ENCODE peak calls at places on chromosomes 2 and 18, in four cellular contexts. N is neural progenitor cell, A is foreskin fibroblast, H is choroid plexus epithelial cell. Q is an unnamed sample.

GRCh38 chr2:30230479-30230854 is 867 bp upstream of the LBH start:
- DNase-seq in N (peak), A (peak), H (peak), Q (no peak)

GRCh38 chr18:79782566-79783308 is 15.0 kb upstream of the KCNG2 start:
- DNase-seq in N (no peak), A (no peak), H (no peak), Q (no peak)

GRCh38 chr2:178863856-178864620 is 56.8 kb upstream of the TTN start:
- DNase-seq in N (peak), A (peak), H (peak), Q (peak)

GRCh38 chr2:165494568-165494967 is 25.1 kb downstream of the CSRNP3 start:
- DNase-seq in N (no peak), A (no peak), H (no peak), Q (no peak)

GRCh38 chr2:70946832-70947442 is 11.2 kb downstream of the ATP6V1B1 start:
- DNase-seq in N (peak), A (peak), H (peak), Q (peak)

GRCh38 chr2:69222984-69223658 is 163.9 kb downstream of the GFPT1 start:
- DNase-seq in N (no peak), A (peak), H (peak), Q (no peak)

GRCh38 chr2:164606557-164606956 is 14.7 kb downstream of the GRB14 start:
- DNase-seq in N (no peak), A (peak), H (peak), Q (no peak)

GRCh38 chr18:8847066-8847755 is 141.9 kb downstream of the MTCL1 start:
- DNase-seq in N (no peak), A (peak), H (peak), Q (no peak)

GRCh38 chr2:230642966-230643365 is 69.7 kb upstream of the CAB39 start:
- DNase-seq in N (no peak), A (no peak), H (no peak), Q (no peak)

GRCh38 chr2:30979822-30980245 is 158.4 kb downstream of the GALNT14 start:
- DNase-seq in N (peak), A (peak), H (peak), Q (peak)

GRCh38 chr2:48124592-48124991 is 218.3 kb upstream of the FBXO11 start:
- DNase-seq in N (no peak), A (no peak), H (peak), Q (no peak)

GRCh38 chr2:163646659-163647058 is 89.1 kb downstream of the FIGN start:
- DNase-seq in N (no peak), A (no peak), H (no peak), Q (no peak)

GRCh38 chr2:218607436-218608115 is at the start of gene PLCD4:
- DNase-seq in N (peak), A (peak), H (peak), Q (peak)

GRCh38 chr2:5946210-5947118 is 254.3 kb downstream of the SOX11 start:
- DNase-seq in N (peak), A (no peak), H (no peak), Q (no peak)

GRCh38 chr2:195009202-195009601 is 647.8 kb upstream of the SLC39A10 start:
- DNase-seq in N (no peak), A (peak), H (no peak), Q (peak)

GRCh38 chr2:159200498-159200897 is 86.0 kb downstream of the WDSUB1 start:
- DNase-seq in N (no peak), A (no peak), H (peak), Q (no peak)

GRCh38 chr2:64640153-64641044 is 13.3 kb downstream of the SERTAD2 start:
- DNase-seq in N (no peak), A (peak), H (no peak), Q (no peak)

GRCh38 chr2:75503048-75503607 is 57.6 kb downstream of the EVA1A start:
- DNase-seq in N (no peak), A (peak), H (peak), Q (peak)

GRCh38 chr2:160332318-160332717 is 132.2 kb upstream of the ITGB6 start:
- DNase-seq in N (no peak), A (peak), H (peak), Q (no peak)

GRCh38 chr2:16142383-16143361 is 202.3 kb downstream of the MYCN start:
- DNase-seq in N (no peak), A (no peak), H (no peak), Q (no peak)

GRCh38 chr2:230140667-230141066 is 71.9 kb upstream of the SLC16A14 start:
- DNase-seq in N (no peak), A (no peak), H (no peak), Q (no peak)

GRCh38 chr2:105924271-105924670 is 179.6 kb downstream of the NCK2 start:
- DNase-seq in N (no peak), A (no peak), H (no peak), Q (no peak)

GRCh38 chr2:241217320-241218031 is 29.0 kb downstream of the ANO7 start:
- DNase-seq in N (peak), A (peak), H (peak), Q (no peak)

GRCh38 chr2:206873426-206873825 is 65.9 kb upstream of the CPO start:
- DNase-seq in N (no peak), A (no peak), H (no peak), Q (no peak)

GRCh38 chr2:182170341-182170740 is 184.7 kb downstream of the PPP1R1C start:
- DNase-seq in N (no peak), A (no peak), H (no peak), Q (no peak)

GRCh38 chr2:222965555-222965954 is 86.4 kb upstream of the KCNE4 start:
- DNase-seq in N (no peak), A (no peak), H (no peak), Q (no peak)

GRCh38 chr2:122704109-122704563 is 948.7 kb downstream of the TSN start:
- DNase-seq in N (no peak), A (no peak), H (no peak), Q (no peak)

GRCh38 chr2:190506666-190507065 is 27.9 kb downstream of the NEMP2 start:
- DNase-seq in N (no peak), A (no peak), H (no peak), Q (no peak)

GRCh38 chr2:170680172-170680913 is 34.8 kb upstream of the SP5 start:
- DNase-seq in N (no peak), A (no peak), H (no peak), Q (no peak)

GRCh38 chr2:18804540-18804939 is 215.2 kb upstream of the NT5C1B start:
- DNase-seq in N (no peak), A (no peak), H (no peak), Q (no peak)

GRCh38 chr2:99811544-99811943 is 321.7 kb upstream of the REV1 start:
- DNase-seq in N (no peak), A (peak), H (peak), Q (peak)

GRCh38 chr2:43192939-43193651 is 33.3 kb downstream of the ZFP36L2 start:
- DNase-seq in N (no peak), A (no peak), H (no peak), Q (no peak)

GRCh38 chr2:232540441-232541041 is 1.0 kb downstream of the CHRNG start:
- DNase-seq in N (no peak), A (no peak), H (no peak), Q (no peak)
- TF ChIP-seq CTCF in N (no peak), A (no peak), H (no peak), Q (no peak)

DNA sequence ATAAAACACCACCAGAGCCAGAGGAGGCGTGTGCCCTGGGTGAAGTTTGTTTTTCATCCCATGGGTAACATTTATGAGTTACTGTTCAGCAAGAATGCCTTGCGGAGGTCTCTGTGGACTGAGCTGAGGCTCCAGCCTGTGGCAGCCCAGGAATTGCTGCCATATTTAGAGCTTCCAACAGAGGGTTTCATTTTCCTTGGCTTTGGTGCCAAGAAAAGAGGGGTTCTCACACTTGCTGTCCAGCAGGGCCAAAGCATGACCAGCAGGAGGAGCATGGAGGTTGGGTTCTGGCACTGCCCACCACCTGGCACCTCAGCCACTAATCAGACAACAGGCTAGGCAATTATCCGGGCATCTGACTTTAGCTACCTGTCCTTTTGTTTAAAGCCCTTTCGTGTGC is 36.7 kb downstream of the EPAS1 start:
- DNase-seq in N (no peak), A (peak), H (no peak), Q (peak)
- TF ChIP-seq CTCF in N (peak), A (peak), H (peak), Q (no peak)

GRCh38 chr2:112813043-112813966 is 23.3 kb downstream of the IL1B start:
- DNase-seq in N (no peak), A (no peak), H (no peak), Q (no peak)

GRCh38 chr2:112812318-112813042 is 24.1 kb downstream of the IL1B start:
- DNase-seq in N (no peak), A (peak), H (peak), Q (peak)

GRCh38 chr2:112811841-112812306 is 24.7 kb downstream of the IL1B start:
- DNase-seq in N (no peak), A (peak), H (peak), Q (peak)

GRCh38 chr2:112817082-112817481 is 19.5 kb downstream of the IL1B start:
- DNase-seq in N (no peak), A (no peak), H (no peak), Q (no peak)

DNA sequence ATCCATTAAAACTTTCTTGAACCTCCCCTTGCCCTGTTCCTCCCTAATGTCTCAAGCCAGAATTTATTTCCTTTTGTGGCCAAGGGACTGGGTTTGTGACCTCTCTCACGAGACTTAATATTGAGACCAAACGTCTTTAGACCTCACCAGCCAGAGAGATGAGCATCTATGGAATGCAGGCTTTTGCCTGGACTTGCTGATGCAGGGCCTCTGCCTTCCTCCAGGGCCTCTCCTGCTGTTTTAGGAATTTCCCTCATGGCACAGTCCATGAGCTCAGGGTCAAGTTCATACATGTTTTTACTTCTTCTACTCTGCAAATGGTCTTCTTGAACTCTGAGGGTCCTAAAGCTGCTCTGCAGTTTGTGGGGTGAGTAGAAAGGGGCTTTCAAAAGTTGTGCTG is 22.3 kb downstream of the IL1B start:
- DNase-seq in N (peak), A (peak), H (peak), Q (peak)
- TF ChIP-seq CTCF in N (no peak), A (peak), H (peak), Q (no peak)

GRCh38 chr2:172456002-172456401 is 28.6 kb downstream of the ITGA6 start:
- DNase-seq in N (no peak), A (no peak), H (no peak), Q (no peak)
- TF ChIP-seq CTCF in N (no peak), A (no peak), H (no peak), Q (no peak)

DNA sequence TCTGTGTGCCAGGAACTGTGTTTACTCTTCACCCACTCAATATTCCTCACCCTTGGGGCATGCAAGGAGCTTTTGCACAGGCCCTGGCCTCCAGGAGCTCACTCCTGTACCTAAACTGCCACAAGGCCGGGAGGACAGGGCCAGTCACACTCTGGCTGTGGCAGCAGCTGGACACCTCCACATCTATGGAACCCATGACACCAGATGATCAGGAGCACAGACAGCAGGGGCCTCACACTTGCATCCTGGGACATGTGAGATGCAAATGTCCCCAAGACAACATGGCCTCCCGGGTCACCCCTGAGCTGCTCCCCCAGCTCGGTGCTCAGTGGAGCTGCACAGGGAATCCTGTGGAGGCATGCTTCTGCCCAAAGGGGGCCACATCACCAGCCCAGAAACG is 61.8 kb upstream of the SLC66A3 start:
- DNase-seq in N (no peak), A (no peak), H (no peak), Q (no peak)
- TF ChIP-seq CTCF in N (no peak), A (no peak), H (no peak), Q (no peak)

DNA sequence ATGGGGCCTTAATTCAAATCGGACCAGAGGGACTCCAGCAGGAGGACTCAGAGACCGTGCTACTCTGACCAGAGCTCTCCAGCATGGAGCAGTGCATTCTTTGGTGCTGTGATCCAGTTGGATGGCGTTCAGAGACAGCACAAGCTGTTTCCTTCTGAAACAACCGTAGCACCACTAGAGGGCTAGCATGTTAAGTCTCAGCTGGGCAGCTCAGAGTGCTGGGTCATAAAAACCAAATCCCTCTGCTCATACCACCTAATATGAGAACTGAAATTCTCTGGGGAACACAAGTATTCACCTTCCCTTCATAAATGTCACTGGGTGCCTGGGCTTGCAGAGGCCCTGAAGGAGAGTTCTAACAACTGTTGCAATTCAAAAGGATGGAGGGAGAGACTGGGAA is 97.7 kb upstream of the TFCP2L1 start:
- DNase-seq in N (peak), A (peak), H (peak), Q (no peak)
- TF ChIP-seq CTCF in N (no peak), A (no peak), H (peak), Q (no peak)

GRCh38 chr2:3741372-3741771 is 38.0 kb downstream of the DCDC2C start:
- DNase-seq in N (no peak), A (no peak), H (no peak), Q (no peak)

GRCh38 chr2:3737128-3737527 is 33.8 kb downstream of the DCDC2C start:
- DNase-seq in N (no peak), A (no peak), H (no peak), Q (no peak)

GRCh38 chr2:3739313-3739712 is 35.9 kb downstream of the DCDC2C start:
- DNase-seq in N (no peak), A (no peak), H (no peak), Q (no peak)

GRCh38 chr2:3736112-3736511 is 32.7 kb downstream of the DCDC2C start:
- DNase-seq in N (no peak), A (no peak), H (no peak), Q (no peak)

DNA sequence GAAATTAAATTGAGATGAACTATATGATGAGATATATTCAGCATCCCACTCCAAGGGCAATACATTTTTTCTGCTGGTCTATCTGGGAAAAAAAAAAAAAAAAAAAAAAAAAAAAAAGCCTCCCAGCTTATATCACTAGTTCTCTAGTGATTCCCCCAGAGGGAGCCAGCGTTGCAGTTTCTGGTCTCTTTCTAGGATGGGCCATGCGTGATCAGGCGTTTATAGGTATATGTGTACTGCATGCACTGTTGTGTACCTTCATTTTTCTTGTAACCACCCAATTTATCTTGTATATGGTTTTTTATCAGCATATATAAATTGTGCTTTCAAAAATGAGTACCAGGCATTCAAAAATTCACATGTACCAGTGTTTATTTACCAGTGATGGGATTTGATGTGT is 35.1 kb downstream of the DCDC2C start:
- DNase-seq in N (peak), A (no peak), H (peak), Q (peak)
- TF ChIP-seq CTCF in N (peak), A (peak), H (peak), Q (peak)

GRCh38 chr2:10303634-10304378 is 1.1 kb downstream of the HPCAL1 start:
- DNase-seq in N (peak), A (peak), H (peak), Q (peak)
- TF ChIP-seq CTCF in N (peak), A (peak), H (peak), Q (no peak)

Q was measured in MCF 10A.